ENCODE peak calls at places on chromosome 21, in seven cellular contexts. D is stomach, C is A549, U is suprapubic skin, H is GM12878, Z is sigmoid colon, G is transverse colon. Y is an unnamed sample.

GRCh38 chr21:44637018-44637850 is at the start of gene KRTAP10-10:
- DNase-seq in D (peak), C (no peak), U (no peak), H (no peak), Z (no peak), G (no peak), Y (no peak)

GRCh38 chr21:26801524-26801923 is 43.7 kb downstream of the ADAMTS1 start:
- DNase-seq in D (no peak), C (no peak), U (no peak), H (no peak), Z (no peak), G (no peak), Y (no peak)

GRCh38 chr21:45942011-45942546 is 39.5 kb upstream of the COL6A1 start:
- DNase-seq in D (no peak), C (no peak), U (no peak), H (no peak), Z (no peak), G (no peak), Y (no peak)

GRCh38 chr21:45423201-45423955 is 18.4 kb downstream of the COL18A1 start:
- DNase-seq in D (no peak), C (no peak), U (no peak), H (no peak), Z (no peak), G (no peak), Y (no peak)

GRCh38 chr21:23452384-23453083 is 2154.7 kb downstream of the MRPL39 start:
- DNase-seq in D (no peak), C (no peak), U (no peak), H (no peak), Z (no peak), G (no peak), Y (no peak)

GRCh38 chr21:44551290-44552015 is at the start of gene KRTAP10-2:
- DNase-seq in D (peak), C (no peak), U (no peak), H (no peak), Z (no peak), G (peak), Y (no peak)

GRCh38 chr21:25670726-25671125 is 31.7 kb downstream of the JAM2 start:
- DNase-seq in D (no peak), C (no peak), U (no peak), H (no peak), Z (no peak), G (no peak), Y (peak)

GRCh38 chr21:40511976-40512375 is 335.0 kb downstream of the DSCAM start:
- DNase-seq in D (no peak), C (no peak), U (no peak), H (no peak), Z (no peak), G (no peak), Y (no peak)

GRCh38 chr21:36589352-36589971 is 109.5 kb upstream of the SIM2 start:
- DNase-seq in D (peak), C (no peak), U (no peak), H (peak), Z (no peak), G (peak), Y (no peak)

GRCh38 chr21:33643658-33644311 is 1.5 kb downstream of the ITSN1 start:
- DNase-seq in D (no peak), C (no peak), U (no peak), H (no peak), Z (no peak), G (no peak), Y (no peak)

GRCh38 chr21:40830836-40831235 is 16.1 kb downstream of the DSCAM start:
- DNase-seq in D (no peak), C (no peak), U (no peak), H (no peak), Z (no peak), G (no peak), Y (no peak)

GRCh38 chr21:42892931-42893660 is at the start of gene NDUFV3:
- DNase-seq in D (peak), C (peak), U (peak), H (peak), Z (peak), G (peak), Y (peak)
- TF ChIP-seq POLR2A in D (peak), C (peak), U (peak), H (peak), Z (peak), G (peak), Y (peak)

GRCh38 chr21:32371913-32372314 is 20.9 kb downstream of the URB1 start:
- DNase-seq in D (peak), C (no peak), U (peak), H (no peak), Z (peak), G (no peak), Y (peak)
- TF ChIP-seq EP300 in D (no peak), C (peak), U (peak), H (no peak), Z (no peak), G (no peak), Y (no peak)

GRCh38 chr21:34797202-34797527 is 128.4 kb downstream of the CLIC6 start:
- DNase-seq in D (no peak), C (no peak), U (no peak), H (no peak), Z (no peak), G (no peak), Y (no peak)

GRCh38 chr21:34796518-34797201 is 127.9 kb downstream of the CLIC6 start:
- DNase-seq in D (no peak), C (no peak), U (no peak), H (no peak), Z (no peak), G (no peak), Y (no peak)

GRCh38 chr21:34793471-34793870 is 124.7 kb downstream of the CLIC6 start:
- DNase-seq in D (no peak), C (no peak), U (no peak), H (no peak), Z (no peak), G (no peak), Y (no peak)

GRCh38 chr21:34794686-34795085 is 125.9 kb downstream of the CLIC6 start:
- DNase-seq in D (no peak), C (no peak), U (no peak), H (no peak), Z (no peak), G (no peak), Y (no peak)

GRCh38 chr21:34795152-34796141 is 126.7 kb downstream of the CLIC6 start:
- DNase-seq in D (peak), C (peak), U (no peak), H (no peak), Z (no peak), G (peak), Y (no peak)
- TF ChIP-seq POLR2A in D (no peak), C (no peak), U (no peak), H (no peak), Z (no peak), G (no peak), Y (no peak)

GRCh38 chr21:42007541-42007940 is 2.6 kb downstream of the ZBTB21 start:
- DNase-seq in D (no peak), C (no peak), U (no peak), H (no peak), Z (no peak), G (no peak), Y (no peak)

GRCh38 chr21:42010507-42011493 is 640 bp upstream of the ZBTB21 start:
- DNase-seq in D (no peak), C (peak), U (peak), H (no peak), Z (no peak), G (peak), Y (no peak)

GRCh38 chr21:42012344-42012743 is 2.2 kb upstream of the ZBTB21 start:
- DNase-seq in D (no peak), C (no peak), U (no peak), H (no peak), Z (no peak), G (peak), Y (no peak)

GRCh38 chr21:42009018-42009830 is 936 bp downstream of the ZBTB21 start:
- DNase-seq in D (peak), C (peak), U (peak), H (no peak), Z (peak), G (peak), Y (no peak)

GRCh38 chr21:42009831-42010506 is at the start of gene ZBTB21:
- DNase-seq in D (peak), C (peak), U (peak), H (peak), Z (peak), G (peak), Y (peak)
- TF ChIP-seq EP300 in D (no peak), C (no peak), U (no peak), H (no peak), Z (peak), G (no peak), Y (peak)

GRCh38 chr21:28473530-28474225 is 519.0 kb downstream of the LTN1 start:
- DNase-seq in D (no peak), C (no peak), U (no peak), H (no peak), Z (no peak), G (no peak), Y (no peak)
- TF ChIP-seq POLR2A in D (no peak), C (no peak), U (no peak), H (no peak), Z (no peak), G (no peak), Y (no peak)

Y was measured in tibial nerve.